ENCODE peak calls at places on chromosomes 13 and 19, in six cellular contexts. One of them, this sample, is unnamed.

GRCh38 chr13:73303858-73304257 is 245.1 kb downstream of the KLF5 start:
- DNase-seq in HepG2: no peak
- DNase-seq in right atrium auricular region: no peak
- DNase-seq in transverse colon: no peak
- DNase-seq in K562: no peak
- DNase-seq in lower lobe of right lung: no peak
- DNase-seq in this sample: no peak

GRCh38 chr13:79647518-79647917 is 166.6 kb downstream of the NDFIP2 start:
- DNase-seq in HepG2: no peak
- DNase-seq in right atrium auricular region: no peak
- DNase-seq in transverse colon: no peak
- DNase-seq in K562: no peak
- DNase-seq in lower lobe of right lung: no peak
- DNase-seq in this sample: peak

GRCh38 chr13:99995503-99996176 is 14.1 kb downstream of the ZIC2 start:
- DNase-seq in HepG2: no peak
- DNase-seq in right atrium auricular region: no peak
- DNase-seq in transverse colon: no peak
- DNase-seq in K562: no peak
- DNase-seq in lower lobe of right lung: no peak
- DNase-seq in this sample: peak

GRCh38 chr13:36151591-36151990 is 20.4 kb upstream of the DCLK1 start:
- DNase-seq in HepG2: no peak
- DNase-seq in right atrium auricular region: no peak
- DNase-seq in transverse colon: no peak
- DNase-seq in K562: no peak
- DNase-seq in lower lobe of right lung: no peak
- DNase-seq in this sample: no peak

GRCh38 chr13:28324181-28324789 is 170.6 kb downstream of the FLT1 start:
- DNase-seq in HepG2: peak
- DNase-seq in right atrium auricular region: peak
- DNase-seq in transverse colon: peak
- DNase-seq in K562: peak
- DNase-seq in lower lobe of right lung: no peak
- DNase-seq in this sample: peak

GRCh38 chr13:79723462-79724116 is 242.6 kb downstream of the NDFIP2 start:
- DNase-seq in HepG2: peak
- DNase-seq in right atrium auricular region: no peak
- DNase-seq in transverse colon: no peak
- DNase-seq in K562: no peak
- DNase-seq in lower lobe of right lung: no peak
- DNase-seq in this sample: peak

GRCh38 chr13:77506874-77507273 is 28.6 kb upstream of the SCEL start:
- DNase-seq in HepG2: no peak
- DNase-seq in right atrium auricular region: no peak
- DNase-seq in transverse colon: no peak
- DNase-seq in K562: no peak
- DNase-seq in lower lobe of right lung: no peak
- DNase-seq in this sample: no peak

GRCh38 chr13:25860862-25861261 is 191.0 kb downstream of the SHISA2 start:
- DNase-seq in HepG2: no peak
- DNase-seq in right atrium auricular region: no peak
- DNase-seq in transverse colon: no peak
- DNase-seq in K562: no peak
- DNase-seq in lower lobe of right lung: no peak
- DNase-seq in this sample: no peak

GRCh38 chr19:9881720-9882119 is 46.6 kb downstream of the PIN1 start:
- DNase-seq in HepG2: no peak
- DNase-seq in right atrium auricular region: no peak
- DNase-seq in transverse colon: peak
- DNase-seq in K562: no peak
- DNase-seq in lower lobe of right lung: no peak
- DNase-seq in this sample: peak

GRCh38 chr13:25807562-25807961 is 244.3 kb downstream of the SHISA2 start:
- DNase-seq in HepG2: no peak
- DNase-seq in right atrium auricular region: no peak
- DNase-seq in transverse colon: no peak
- DNase-seq in K562: no peak
- DNase-seq in lower lobe of right lung: no peak
- DNase-seq in this sample: no peak

GRCh38 chr13:25095862-25096453 is at the start of gene PABPC3:
- DNase-seq in HepG2: no peak
- DNase-seq in right atrium auricular region: no peak
- DNase-seq in transverse colon: no peak
- DNase-seq in K562: no peak
- DNase-seq in lower lobe of right lung: no peak
- DNase-seq in this sample: no peak

GRCh38 chr13:46894534-46894906 is 2.3 kb downstream of the HTR2A start:
- DNase-seq in HepG2: no peak
- DNase-seq in right atrium auricular region: no peak
- DNase-seq in transverse colon: no peak
- DNase-seq in K562: no peak
- DNase-seq in lower lobe of right lung: no peak
- DNase-seq in this sample: no peak

GRCh38 chr13:110150384-110151091 is 156.4 kb downstream of the COL4A1 start:
- DNase-seq in HepG2: no peak
- DNase-seq in right atrium auricular region: peak
- DNase-seq in transverse colon: no peak
- DNase-seq in K562: no peak
- DNase-seq in lower lobe of right lung: no peak
- DNase-seq in this sample: no peak

GRCh38 chr13:21550918-21551317 is 53.1 kb downstream of the MICU2 start:
- DNase-seq in HepG2: peak
- DNase-seq in right atrium auricular region: no peak
- DNase-seq in transverse colon: no peak
- DNase-seq in K562: no peak
- DNase-seq in lower lobe of right lung: no peak
- DNase-seq in this sample: no peak

GRCh38 chr13:102774210-102774560 is 599 bp upstream of the TEX30 start:
- DNase-seq in HepG2: no peak
- DNase-seq in right atrium auricular region: no peak
- DNase-seq in transverse colon: no peak
- DNase-seq in K562: no peak
- DNase-seq in lower lobe of right lung: no peak
- DNase-seq in this sample: no peak

GRCh38 chr13:98959299-98959698 is 18.6 kb downstream of the DOCK9 start:
- DNase-seq in HepG2: no peak
- DNase-seq in right atrium auricular region: no peak
- DNase-seq in transverse colon: peak
- DNase-seq in K562: no peak
- DNase-seq in lower lobe of right lung: no peak
- DNase-seq in this sample: peak

GRCh38 chr13:83312194-83312593 is 570.1 kb downstream of the SLITRK1 start:
- DNase-seq in HepG2: no peak
- DNase-seq in right atrium auricular region: no peak
- DNase-seq in transverse colon: no peak
- DNase-seq in K562: no peak
- DNase-seq in lower lobe of right lung: no peak
- DNase-seq in this sample: no peak

GRCh38 chr19:18306903-18307681 is 15.8 kb downstream of the LSM4 start:
- DNase-seq in HepG2: no peak
- DNase-seq in right atrium auricular region: no peak
- DNase-seq in transverse colon: no peak
- DNase-seq in K562: no peak
- DNase-seq in lower lobe of right lung: no peak
- DNase-seq in this sample: no peak

GRCh38 chr13:105202384-105202783 is 1333.1 kb downstream of the EFNB2 start:
- DNase-seq in HepG2: no peak
- DNase-seq in right atrium auricular region: no peak
- DNase-seq in transverse colon: no peak
- DNase-seq in K562: no peak
- DNase-seq in lower lobe of right lung: no peak
- DNase-seq in this sample: peak

GRCh38 chr19:632228-633067 is 889 bp downstream of the POLRMT start:
- DNase-seq in HepG2: peak
- DNase-seq in right atrium auricular region: no peak
- DNase-seq in transverse colon: peak
- DNase-seq in K562: peak
- DNase-seq in lower lobe of right lung: peak
- DNase-seq in this sample: peak

GRCh38 chr13:89678722-89679121 is 1668.8 kb upstream of the MIR17HG start:
- DNase-seq in HepG2: no peak
- DNase-seq in right atrium auricular region: no peak
- DNase-seq in transverse colon: no peak
- DNase-seq in K562: no peak
- DNase-seq in lower lobe of right lung: no peak
- DNase-seq in this sample: no peak

GRCh38 chr19:3932931-3933810 is at the start of gene NMRK2:
- DNase-seq in HepG2: no peak
- DNase-seq in right atrium auricular region: peak
- DNase-seq in transverse colon: no peak
- DNase-seq in K562: peak
- DNase-seq in lower lobe of right lung: no peak
- DNase-seq in this sample: no peak

GRCh38 chr13:37175996-37176395 is 70.5 kb upstream of the CSNK1A1L start:
- DNase-seq in HepG2: no peak
- DNase-seq in right atrium auricular region: no peak
- DNase-seq in transverse colon: no peak
- DNase-seq in K562: no peak
- DNase-seq in lower lobe of right lung: no peak
- DNase-seq in this sample: no peak

GRCh38 chr19:41886761-41887710 is 4.1 kb downstream of the ARHGEF1 start:
- DNase-seq in HepG2: no peak
- DNase-seq in right atrium auricular region: no peak
- DNase-seq in transverse colon: peak
- DNase-seq in K562: no peak
- DNase-seq in lower lobe of right lung: no peak
- DNase-seq in this sample: peak

GRCh38 chr19:15323496-15324235 is 8.7 kb downstream of the BRD4 start:
- DNase-seq in HepG2: peak
- DNase-seq in right atrium auricular region: peak
- DNase-seq in transverse colon: peak
- DNase-seq in K562: peak
- DNase-seq in lower lobe of right lung: peak
- DNase-seq in this sample: peak

GRCh38 chr19:34667349-34668076 is 9.4 kb downstream of the SCGB2B2 start:
- DNase-seq in HepG2: peak
- DNase-seq in right atrium auricular region: no peak
- DNase-seq in transverse colon: no peak
- DNase-seq in K562: no peak
- DNase-seq in lower lobe of right lung: peak
- DNase-seq in this sample: peak
- H3K27ac ChIP-seq in HepG2: peak
- H3K27ac ChIP-seq in right atrium auricular region: no peak
- H3K27ac ChIP-seq in transverse colon: peak
- H3K27ac ChIP-seq in K562: no peak
- H3K27ac ChIP-seq in lower lobe of right lung: peak
- H3K27ac ChIP-seq in this sample: peak

GRCh38 chr13:97262058-97262457 is 39.9 kb downstream of the MBNL2 start:
- DNase-seq in HepG2: no peak
- DNase-seq in right atrium auricular region: no peak
- DNase-seq in transverse colon: no peak
- DNase-seq in K562: no peak
- DNase-seq in lower lobe of right lung: no peak
- DNase-seq in this sample: no peak

GRCh38 chr13:97264663-97265062 is 42.5 kb downstream of the MBNL2 start:
- DNase-seq in HepG2: no peak
- DNase-seq in right atrium auricular region: no peak
- DNase-seq in transverse colon: no peak
- DNase-seq in K562: no peak
- DNase-seq in lower lobe of right lung: no peak
- DNase-seq in this sample: no peak

GRCh38 chr13:97261254-97262015 is 39.3 kb downstream of the MBNL2 start:
- DNase-seq in HepG2: no peak
- DNase-seq in right atrium auricular region: no peak
- DNase-seq in transverse colon: no peak
- DNase-seq in K562: no peak
- DNase-seq in lower lobe of right lung: no peak
- DNase-seq in this sample: no peak

GRCh38 chr13:97259787-97260641 is 37.9 kb downstream of the MBNL2 start:
- DNase-seq in HepG2: peak
- DNase-seq in right atrium auricular region: no peak
- DNase-seq in transverse colon: no peak
- DNase-seq in K562: peak
- DNase-seq in lower lobe of right lung: no peak
- DNase-seq in this sample: peak

DNA sequence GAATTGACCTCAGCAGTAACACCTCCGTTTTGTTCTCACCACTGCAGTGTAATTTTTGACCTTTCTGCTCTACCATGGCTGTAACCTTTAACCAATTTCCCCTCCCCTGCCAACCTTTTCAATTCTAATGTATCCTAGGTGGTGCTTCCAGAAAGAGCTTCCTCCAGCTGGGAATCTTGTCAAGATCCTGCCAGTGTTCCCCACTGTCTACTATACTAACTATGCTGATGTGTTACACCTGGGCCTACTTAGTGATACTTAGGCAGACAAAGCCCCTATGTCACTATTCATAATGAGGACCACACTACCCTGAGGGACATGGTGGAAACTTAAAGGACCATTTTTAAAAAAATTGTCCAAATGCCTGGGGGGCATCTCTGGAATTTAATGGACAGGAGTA is 41.0 kb downstream of the MBNL2 start:
- DNase-seq in HepG2: no peak
- DNase-seq in right atrium auricular region: no peak
- DNase-seq in transverse colon: no peak
- DNase-seq in K562: no peak
- DNase-seq in lower lobe of right lung: no peak
- DNase-seq in this sample: no peak
- H3K27ac ChIP-seq in HepG2: no peak
- H3K27ac ChIP-seq in right atrium auricular region: no peak
- H3K27ac ChIP-seq in transverse colon: no peak
- H3K27ac ChIP-seq in K562: no peak
- H3K27ac ChIP-seq in lower lobe of right lung: no peak
- H3K27ac ChIP-seq in this sample: no peak

GRCh38 chr19:49676136-49676689 is 858 bp upstream of the PRMT1 start:
- DNase-seq in HepG2: peak
- DNase-seq in right atrium auricular region: peak
- DNase-seq in transverse colon: peak
- DNase-seq in K562: peak
- DNase-seq in lower lobe of right lung: peak
- DNase-seq in this sample: peak
- H3K27ac ChIP-seq in HepG2: peak
- H3K27ac ChIP-seq in right atrium auricular region: peak
- H3K27ac ChIP-seq in transverse colon: peak
- H3K27ac ChIP-seq in K562: peak
- H3K27ac ChIP-seq in lower lobe of right lung: peak
- H3K27ac ChIP-seq in this sample: peak

DNA sequence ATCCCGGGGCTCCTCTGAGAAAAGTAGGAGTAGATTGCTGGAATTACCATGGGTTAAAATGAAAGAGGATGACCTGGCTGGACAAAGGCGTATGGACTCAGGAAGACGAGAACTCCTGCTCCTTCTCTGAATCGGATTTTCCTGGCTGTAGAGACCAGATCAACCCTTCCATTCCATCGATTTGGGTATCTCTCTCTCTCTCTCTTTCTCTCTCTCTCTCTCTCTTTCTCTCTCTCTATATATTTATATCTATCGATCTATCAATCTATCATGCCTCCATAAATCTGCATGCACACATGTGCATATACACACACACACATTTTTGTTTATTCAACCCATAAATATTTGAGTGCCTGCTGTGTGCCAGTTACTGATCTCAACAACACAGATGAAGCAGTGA is 234.9 kb downstream of the LMO7 start:
- DNase-seq in HepG2: no peak
- DNase-seq in right atrium auricular region: no peak
- DNase-seq in transverse colon: no peak
- DNase-seq in K562: no peak
- DNase-seq in lower lobe of right lung: no peak
- DNase-seq in this sample: no peak
- H3K27ac ChIP-seq in HepG2: no peak
- H3K27ac ChIP-seq in right atrium auricular region: no peak
- H3K27ac ChIP-seq in transverse colon: no peak
- H3K27ac ChIP-seq in K562: no peak
- H3K27ac ChIP-seq in lower lobe of right lung: no peak
- H3K27ac ChIP-seq in this sample: no peak

GRCh38 chr19:45147835-45148676 is 12.7 kb downstream of the NKPD1 start:
- DNase-seq in HepG2: no peak
- DNase-seq in right atrium auricular region: no peak
- DNase-seq in transverse colon: no peak
- DNase-seq in K562: peak
- DNase-seq in lower lobe of right lung: no peak
- DNase-seq in this sample: no peak
- H3K27ac ChIP-seq in HepG2: no peak
- H3K27ac ChIP-seq in right atrium auricular region: no peak
- H3K27ac ChIP-seq in transverse colon: no peak
- H3K27ac ChIP-seq in K562: no peak
- H3K27ac ChIP-seq in lower lobe of right lung: no peak
- H3K27ac ChIP-seq in this sample: no peak